ENCODE peak calls at places on chromosomes 1 and 21, in five cellular contexts. J is heart right ventricle, T is GM12878, Y is DMS153, U is mesothelial cell of epicardium. G is an unnamed sample.

GRCh38 chr1:15788624-15789301 is 18.7 kb downstream of the UQCRHL start:
- DNase-seq in J (no peak), U (no peak), T (no peak), Y (no peak), G (no peak)

GRCh38 chr1:169601096-169601881 is 15.0 kb upstream of the F5 start:
- DNase-seq in Y (no peak), U (no peak), J (no peak), T (peak; percentile 52), G (no peak)

GRCh38 chr1:19949016-19949415 is 25.6 kb upstream of the PLA2G2E start:
- DNase-seq in J (no peak), Y (no peak), T (no peak), U (no peak), G (no peak)

GRCh38 chr1:164087893-164088292 is 471.1 kb upstream of the PBX1 start:
- DNase-seq in Y (no peak), T (no peak), U (no peak), J (no peak), G (no peak)

GRCh38 chr1:99781798-99782197 is 15.4 kb upstream of the FRRS1 start:
- DNase-seq in U (no peak), T (no peak), J (peak; percentile 31), Y (no peak), G (no peak)

GRCh38 chr1:8047112-8047511 is 21.0 kb upstream of the ERRFI1 start:
- DNase-seq in J (no peak), T (no peak), U (no peak), Y (no peak), G (no peak)

GRCh38 chr1:94119796-94120590 is 955 bp downstream of the ABCA4 start:
- DNase-seq in T (no peak), U (no peak), J (no peak), Y (no peak), G (no peak)

GRCh38 chr1:167984886-167985489 is 48.1 kb upstream of the MPC2 start:
- DNase-seq in J (no peak), T (no peak), Y (no peak), U (no peak), G (no peak)

GRCh38 chr21:42286416-42286815 is 28.8 kb downstream of the TFF3 start:
- DNase-seq in J (no peak), U (no peak), Y (no peak), T (no peak), G (no peak)

GRCh38 chr1:204623365-204623893 is 62.1 kb downstream of the LRRN2 start:
- DNase-seq in J (no peak), Y (no peak), T (no peak), U (no peak), G (no peak)

GRCh38 chr1:14571810-14572767 is 26.4 kb upstream of the KAZN start:
- DNase-seq in J (no peak), U (no peak), Y (no peak), T (no peak), G (no peak)

GRCh38 chr1:46613661-46614603 is 2.7 kb downstream of the MOB3C start:
- DNase-seq in J (peak; percentile 93), Y (no peak), T (peak; percentile 42), U (peak; percentile 54), G (peak; percentile 87)

GRCh38 chr1:6447016-6447817 is 18.8 kb downstream of the TNFRSF25 start:
- DNase-seq in T (no peak), Y (no peak), J (no peak), U (no peak), G (no peak)

GRCh38 chr1:65175171-65176070 is 27.4 kb downstream of the AK4 start:
- DNase-seq in U (no peak), J (peak; percentile 46), Y (no peak), T (no peak), G (no peak)

GRCh38 chr1:36359911-36360310 is 25.8 kb downstream of the STK40 start:
- DNase-seq in Y (no peak), U (no peak), J (no peak), T (no peak), G (no peak)

GRCh38 chr1:53869454-53870117 is 20.0 kb downstream of the YIPF1 start:
- DNase-seq in T (no peak), U (no peak), Y (no peak), J (no peak), G (no peak)

GRCh38 chr1:50620680-50621329 is 197.6 kb upstream of the DMRTA2 start:
- DNase-seq in Y (no peak), U (no peak), J (no peak), T (no peak), G (no peak)

GRCh38 chr1:55375617-55376258 is 160.6 kb upstream of the USP24 start:
- DNase-seq in U (peak; percentile 56), T (no peak), Y (no peak), J (no peak), G (peak; percentile 41)

GRCh38 chr21:42855143-42855936 is 24.0 kb downstream of the WDR4 start:
- DNase-seq in U (no peak), Y (no peak), T (no peak), J (no peak), G (no peak)

GRCh38 chr21:34992736-34993135 is 56.4 kb downstream of the RUNX1 start:
- DNase-seq in T (no peak), J (peak; percentile 15), Y (no peak), U (no peak), G (peak; percentile 50)

GRCh38 chr1:66752000-66752592 is at the start of gene DYNLT5:
- DNase-seq in J (peak; percentile 70), Y (no peak), T (no peak), U (peak; percentile 46), G (peak; percentile 16)

GRCh38 chr1:212858461-212859265 is 588 bp downstream of the FLVCR1 start:
- DNase-seq in Y (peak; percentile 21), U (no peak), J (peak; percentile 16), T (no peak), G (peak; percentile 17)